ENCODE peak calls at places on chromosomes 11 and 22, in eight cellular contexts. O, R, D, U, B, H, A and L are unnamed samples.

GRCh38 chr11:66315921-66316811 is 678 bp downstream of the CD248 start:
- DNase-seq in O (no peak), R (no peak), D (no peak), U (no peak), B (no peak), H (no peak), A (no peak), L (no peak)

GRCh38 chr11:9516113-9516512 is 55.3 kb downstream of the ZNF143 start:
- DNase-seq in O (no peak), R (no peak), D (no peak), U (no peak), B (no peak), H (no peak), A (no peak), L (no peak)

GRCh38 chr22:20979243-20979809 is 2.8 kb upstream of the LZTR1 start:
- DNase-seq in O (peak), R (peak), D (peak), U (peak), B (no peak), H (no peak), A (peak), L (peak)

GRCh38 chr11:71354394-71355105 is 93.6 kb downstream of the DHCR7 start:
- DNase-seq in O (no peak), R (no peak), D (no peak), U (no peak), B (no peak), H (no peak), A (no peak), L (no peak)

GRCh38 chr11:61629082-61629481 is 48.2 kb upstream of the SYT7 start:
- DNase-seq in O (no peak), R (no peak), D (no peak), U (no peak), B (no peak), H (no peak), A (no peak), L (no peak)

GRCh38 chr11:110565690-110566336 is 136.1 kb downstream of the FDX1 start:
- DNase-seq in O (no peak), R (no peak), D (peak), U (no peak), B (no peak), H (peak), A (no peak), L (no peak)

GRCh38 chr22:40329021-40329456 is 17.3 kb upstream of the ADSL start:
- DNase-seq in O (no peak), R (no peak), D (no peak), U (no peak), B (no peak), H (no peak), A (no peak), L (no peak)

GRCh38 chr11:44622190-44622650 is 56.8 kb downstream of the CD82 start:
- DNase-seq in O (no peak), R (no peak), D (no peak), U (no peak), B (no peak), H (no peak), A (no peak), L (peak)

GRCh38 chr11:107732327-107733051 is 20.6 kb upstream of the SLN start:
- DNase-seq in O (no peak), R (no peak), D (no peak), U (no peak), B (no peak), H (no peak), A (no peak), L (no peak)

GRCh38 chr22:42280836-42281235 is 10.4 kb upstream of the TCF20 start:
- DNase-seq in O (no peak), R (no peak), D (no peak), U (no peak), B (no peak), H (no peak), A (no peak), L (no peak)

GRCh38 chr11:121419839-121420238 is 32.3 kb upstream of the SORL1 start:
- DNase-seq in O (no peak), R (no peak), D (no peak), U (no peak), B (no peak), H (no peak), A (no peak), L (no peak)

GRCh38 chr22:30423296-30423958 is 2.1 kb upstream of the MTFP1 start:
- DNase-seq in O (peak), R (peak), D (no peak), U (peak), B (peak), H (no peak), A (no peak), L (peak)

GRCh38 chr11:849951-850776 is 7.5 kb downstream of the TSPAN4 start:
- DNase-seq in O (peak), R (no peak), D (no peak), U (no peak), B (no peak), H (no peak), A (no peak), L (no peak)

GRCh38 chr11:125578783-125579182 is 9.5 kb downstream of the EI24 start:
- DNase-seq in O (no peak), R (no peak), D (no peak), U (no peak), B (no peak), H (no peak), A (no peak), L (no peak)

GRCh38 chr11:473975-474785 is 24.1 kb downstream of the PTDSS2 start:
- DNase-seq in O (no peak), R (no peak), D (no peak), U (no peak), B (no peak), H (no peak), A (no peak), L (no peak)

GRCh38 chr11:102341844-102342318 is 5.1 kb upstream of the BIRC2 start:
- DNase-seq in O (peak), R (peak), D (peak), U (peak), B (peak), H (peak), A (peak), L (peak)

GRCh38 chr11:123196060-123196714 is 1.1 kb upstream of the CLMP start:
- DNase-seq in O (no peak), R (no peak), D (no peak), U (peak), B (no peak), H (no peak), A (no peak), L (no peak)

GRCh38 chr11:62324738-62325556 is 12.3 kb upstream of the ASRGL1 start:
- DNase-seq in O (peak), R (peak), D (no peak), U (peak), B (no peak), H (peak), A (no peak), L (no peak)

GRCh38 chr22:36739185-36739584 is 35.6 kb upstream of the CACNG2 start:
- DNase-seq in O (no peak), R (no peak), D (no peak), U (no peak), B (no peak), H (no peak), A (no peak), L (no peak)

GRCh38 chr11:24585192-24585591 is 88.3 kb downstream of the LUZP2 start:
- DNase-seq in O (no peak), R (no peak), D (no peak), U (no peak), B (no peak), H (peak), A (no peak), L (no peak)

GRCh38 chr11:90874971-90875370 is 652.1 kb upstream of the CHORDC1 start:
- DNase-seq in O (no peak), R (no peak), D (no peak), U (no peak), B (no peak), H (peak), A (no peak), L (no peak)

GRCh38 chr11:76589945-76590630 is 80.5 kb downstream of the LRRC32 start:
- DNase-seq in O (no peak), R (no peak), D (no peak), U (no peak), B (no peak), H (no peak), A (no peak), L (no peak)

GRCh38 chr11:6219359-6219758 is 14.0 kb downstream of the C11orf42 start:
- DNase-seq in O (no peak), R (no peak), D (no peak), U (peak), B (no peak), H (peak), A (peak), L (no peak)

GRCh38 chr22:26259510-26259909 is 90.2 kb downstream of the SEZ6L start:
- DNase-seq in O (peak), R (no peak), D (no peak), U (peak), B (no peak), H (peak), A (no peak), L (no peak)

GRCh38 chr22:21651521-21652009 is 9.5 kb downstream of the SDF2L1 start:
- DNase-seq in O (no peak), R (no peak), D (no peak), U (peak), B (no peak), H (peak), A (no peak), L (no peak)

GRCh38 chr11:115488945-115489344 is 15.3 kb downstream of the CADM1 start:
- DNase-seq in O (no peak), R (no peak), D (no peak), U (no peak), B (no peak), H (no peak), A (no peak), L (no peak)

GRCh38 chr11:123357990-123358827 is 71.9 kb upstream of the GRAMD1B start:
- DNase-seq in O (peak), R (no peak), D (peak), U (peak), B (peak), H (peak), A (no peak), L (no peak)

GRCh38 chr11:55854704-55855103 is 16.2 kb downstream of the OR5D16 start:
- DNase-seq in O (no peak), R (no peak), D (no peak), U (no peak), B (no peak), H (no peak), A (no peak), L (no peak)

GRCh38 chr11:71563401-71563800 is 2.0 kb upstream of the KRTAP5-10 start:
- DNase-seq in O (peak), R (no peak), D (no peak), U (peak), B (peak), H (peak), A (no peak), L (no peak)

GRCh38 chr22:48939441-48940265 is 888.0 kb downstream of the BRD1 start:
- DNase-seq in O (no peak), R (no peak), D (no peak), U (no peak), B (no peak), H (no peak), A (no peak), L (no peak)

GRCh38 chr11:68940651-68941323 is 37.1 kb downstream of the IGHMBP2 start:
- DNase-seq in O (no peak), R (no peak), D (no peak), U (no peak), B (no peak), H (no peak), A (no peak), L (no peak)

GRCh38 chr11:77467233-77467632 is 6.7 kb downstream of the PAK1 start:
- DNase-seq in O (no peak), R (no peak), D (no peak), U (no peak), B (no peak), H (peak), A (no peak), L (no peak)

GRCh38 chr11:65920035-65920802 is 993 bp downstream of the DRAP1 start:
- DNase-seq in O (no peak), R (no peak), D (no peak), U (no peak), B (no peak), H (peak), A (no peak), L (no peak)

GRCh38 chr11:68214173-68215086 is 1.3 kb upstream of the KMT5B start:
- DNase-seq in O (peak), R (no peak), D (no peak), U (peak), B (peak), H (no peak), A (peak), L (peak)

GRCh38 chr22:22710719-22711531 is 66.5 kb downstream of the GGTLC2 start:
- DNase-seq in O (no peak), R (peak), D (no peak), U (peak), B (peak), H (peak), A (peak), L (peak)